ENCODE peak calls at places on chromosomes 11 and 22, in ten cellular contexts. E, S, Z, G, X, M, U, T, Q and P are unnamed samples.

GRCh38 chr11:58927393-58928081 is 11.8 kb upstream of the GLYATL1 start:
- DNase-seq in E (no peak), S (peak; percentile 56), Z (peak; percentile 85), G (peak; percentile 9), X (peak; percentile 84), M (no peak), U (no peak), T (peak; percentile 75), Q (peak; percentile 98), P (no peak)

GRCh38 chr11:17432041-17432440 is 43.6 kb upstream of the KCNJ11 start:
- DNase-seq in E (no peak), S (no peak), Z (no peak), G (no peak), X (no peak), M (no peak), U (no peak), T (no peak), Q (no peak), P (no peak)

GRCh38 chr22:30185129-30185528 is 61.4 kb downstream of the LIF start:
- DNase-seq in E (no peak), S (no peak), Z (no peak), G (no peak), X (no peak), M (no peak), U (no peak), T (no peak), Q (no peak), P (no peak)

GRCh38 chr11:34897171-34897870 is 18.9 kb downstream of the APIP start:
- DNase-seq in E (no peak), S (no peak), Z (no peak), G (no peak), X (no peak), M (no peak), U (no peak), T (no peak), Q (no peak), P (no peak)

GRCh38 chr22:48475661-48476345 is 1351.9 kb downstream of the BRD1 start:
- DNase-seq in E (no peak), S (no peak), Z (no peak), G (no peak), X (no peak), M (no peak), U (no peak), T (no peak), Q (peak; percentile 42), P (no peak)

GRCh38 chr22:20532256-20532993 is 25.0 kb downstream of the MED15 start:
- DNase-seq in E (no peak), S (no peak), Z (no peak), G (no peak), X (no peak), M (no peak), U (no peak), T (no peak), Q (no peak), P (no peak)

GRCh38 chr11:111403021-111403725 is 24.1 kb upstream of the POU2AF1 start:
- DNase-seq in E (no peak), S (no peak), Z (no peak), G (no peak), X (no peak), M (no peak), U (no peak), T (no peak), Q (no peak), P (no peak)

GRCh38 chr22:27238935-27239510 is 562.5 kb downstream of the MN1 start:
- DNase-seq in E (no peak), S (peak; percentile 87), Z (no peak), G (no peak), X (no peak), M (peak; percentile 81), U (no peak), T (no peak), Q (no peak), P (peak; percentile 87)

GRCh38 chr22:39482768-39483167 is 19.3 kb upstream of the MIEF1 start:
- DNase-seq in E (no peak), S (no peak), Z (no peak), G (no peak), X (no peak), M (no peak), U (no peak), T (no peak), Q (no peak), P (no peak)

GRCh38 chr11:64538501-64538951 is 52.5 kb upstream of the SLC22A12 start:
- DNase-seq in E (no peak), S (no peak), Z (no peak), G (no peak), X (no peak), M (no peak), U (no peak), T (no peak), Q (no peak), P (no peak)

GRCh38 chr11:124898711-124899110 is 1.0 kb upstream of the ROBO4 start:
- DNase-seq in E (no peak), S (peak; percentile 60), Z (no peak), G (no peak), X (peak; percentile 47), M (peak; percentile 47), U (no peak), T (no peak), Q (peak; percentile 65), P (peak; percentile 59)

GRCh38 chr11:12174145-12175143 is 64.1 kb downstream of the MICAL2 start:
- DNase-seq in E (no peak), S (peak; percentile 50), Z (no peak), G (no peak), X (no peak), M (no peak), U (no peak), T (no peak), Q (no peak), P (no peak)

GRCh38 chr22:46355369-46355995 is 20.0 kb downstream of the TRMU start:
- DNase-seq in E (peak; percentile 45), S (peak; percentile 82), Z (peak; percentile 70), G (no peak), X (peak; percentile 97), M (peak; percentile 65), U (no peak), T (peak; percentile 76), Q (peak; percentile 96), P (peak; percentile 70)

GRCh38 chr11:81255905-81256304 is 1477.8 kb downstream of the FAM181B start:
- DNase-seq in E (no peak), S (no peak), Z (no peak), G (no peak), X (no peak), M (no peak), U (no peak), T (no peak), Q (no peak), P (no peak)

GRCh38 chr11:131463609-131464008 is 93.2 kb downstream of the NTM start:
- DNase-seq in E (no peak), S (no peak), Z (no peak), G (no peak), X (no peak), M (no peak), U (no peak), T (no peak), Q (no peak), P (no peak)

GRCh38 chr11:131464481-131464880 is 94.1 kb downstream of the NTM start:
- DNase-seq in E (no peak), S (no peak), Z (no peak), G (no peak), X (no peak), M (no peak), U (no peak), T (no peak), Q (peak; percentile 74), P (no peak)

GRCh38 chr11:131464024-131464423 is 93.6 kb downstream of the NTM start:
- DNase-seq in E (no peak), S (no peak), Z (no peak), G (no peak), X (no peak), M (no peak), U (no peak), T (no peak), Q (peak; percentile 65), P (no peak)

GRCh38 chr11:131465746-131466145 is 95.3 kb downstream of the NTM start:
- DNase-seq in E (no peak), S (no peak), Z (peak; percentile 44), G (no peak), X (peak; percentile 74), M (no peak), U (no peak), T (no peak), Q (peak; percentile 93), P (no peak)

GRCh38 chr11:131465056-131465455 is 94.6 kb downstream of the NTM start:
- DNase-seq in E (no peak), S (no peak), Z (no peak), G (no peak), X (no peak), M (no peak), U (no peak), T (no peak), Q (no peak), P (no peak)
- H3K4me1 ChIP-seq in E (no peaks in the 10 kb centered on the region), S (peaks cover 8% of the 10 kb centered on the region), Z (peaks cover 15% of the 10 kb centered on the region), G (no peaks in the 10 kb centered on the region), X (peaks cover 3% of the 10 kb centered on the region), M (no peaks in the 10 kb centered on the region), U (no peaks in the 10 kb centered on the region), T (no peaks in the 10 kb centered on the region), Q (peaks cover 3% of the 10 kb centered on the region), P (no peaks in the 10 kb centered on the region)

DNA sequence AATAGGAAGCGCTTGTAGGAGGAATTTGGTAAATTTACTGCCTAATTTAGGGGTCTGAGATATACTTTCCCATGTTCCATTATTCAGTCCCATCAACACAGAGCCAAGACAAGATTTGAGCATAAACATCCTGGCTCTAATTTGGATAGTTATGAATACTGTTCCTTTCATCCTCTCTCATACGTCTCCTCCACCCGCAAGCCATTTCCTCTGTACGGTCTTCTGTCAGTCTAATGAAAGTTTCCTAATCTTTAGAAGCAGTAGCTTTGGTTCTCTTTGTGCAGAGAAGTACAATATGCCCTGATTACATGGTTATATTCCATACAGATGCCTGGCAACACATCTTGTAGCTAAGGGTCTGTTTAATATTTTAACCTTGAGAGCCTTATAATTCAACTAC is 37.0 kb upstream of the AKIP1 start:
- DNase-seq in E (no peak), S (no peak), Z (no peak), G (no peak), X (no peak), M (no peak), U (no peak), T (no peak), Q (no peak), P (no peak)
- H3K4me3 ChIP-seq in E (no peak overlapping the region), S (no peak overlapping the region), Z (no peak overlapping the region), G (no peak overlapping the region), X (no peak overlapping the region), M (no peak overlapping the region), U (no peak overlapping the region), T (no peak overlapping the region), Q (no peak overlapping the region), P (no peak overlapping the region)

DNA sequence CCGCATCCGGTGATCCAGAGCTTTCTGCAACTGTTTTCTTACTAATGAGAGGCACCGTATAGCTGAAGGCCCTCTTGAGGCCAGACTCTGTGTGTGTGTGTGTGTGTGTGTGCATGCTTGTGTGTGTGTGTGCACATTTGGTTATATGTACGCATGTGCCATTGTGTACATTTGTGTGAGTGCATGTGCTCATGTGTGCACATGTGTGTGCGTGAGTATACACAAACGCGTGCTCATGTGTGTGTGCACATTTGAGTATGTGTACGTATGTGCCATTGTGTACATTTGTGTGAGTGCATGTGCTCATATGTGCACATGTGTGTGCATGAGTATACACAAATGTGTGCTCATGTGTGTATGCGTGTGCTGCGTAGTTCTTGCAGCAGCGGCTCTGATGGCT is 12.3 kb upstream of the FGF19 start:
- DNase-seq in E (no peak), S (no peak), Z (no peak), G (no peak), X (no peak), M (no peak), U (no peak), T (no peak), Q (no peak), P (no peak)
- H3K27me3 ChIP-seq in E (peaks cover 9% of the 10 kb centered on the region), S (peaks cover 57% of the 10 kb centered on the region), Z (no peaks in the 10 kb centered on the region), G (peaks cover 10% of the 10 kb centered on the region), X (no peaks in the 10 kb centered on the region), M (peaks cover 67% of the 10 kb centered on the region), U (peaks cover 92% of the 10 kb centered on the region), T (no peaks in the 10 kb centered on the region), Q (peaks cover 15% of the 10 kb centered on the region), P (peaks cover 48% of the 10 kb centered on the region)

GRCh38 chr22:24543679-24544243 is 11.2 kb downstream of the GUCD1 start:
- DNase-seq in E (no peak), S (no peak), Z (no peak), G (no peak), X (no peak), M (no peak), U (no peak), T (no peak), Q (no peak), P (no peak)
- H3K4me1 ChIP-seq in E (no peaks in the 10 kb centered on the region), S (peaks cover 16% of the 10 kb centered on the region), Z (no peaks in the 10 kb centered on the region), G (no peaks in the 10 kb centered on the region), X (no peaks in the 10 kb centered on the region), M (peaks cover 49% of the 10 kb centered on the region), U (peaks cover 33% of the 10 kb centered on the region), T (no peaks in the 10 kb centered on the region), Q (no peaks in the 10 kb centered on the region), P (peaks cover 57% of the 10 kb centered on the region)